ENCODE peak calls at places on chromosomes 11 and 22, in eight cellular contexts. G, A, E, P, L, K, M and U are unnamed samples.

GRCh38 chr11:109739374-109739773 is 317.4 kb downstream of the C11orf87 start:
- DNase-seq in E (no peak), A (no peak), L (no peak), K (no peak), M (no peak), P (no peak), G (no peak), U (no peak)

GRCh38 chr11:102079625-102080024 is 30.6 kb upstream of the YAP1 start:
- DNase-seq in E (no peak), A (no peak), M (no peak), P (no peak), L (no peak), K (no peak), G (no peak), U (no peak)

GRCh38 chr11:75626692-75627536 is 41.9 kb downstream of the MAP6 start:
- DNase-seq in K (no peak), L (no peak), P (no peak), G (no peak), E (peak; percentile 71), A (no peak), M (no peak), U (no peak)

GRCh38 chr11:67033661-67034166 is 10.8 kb downstream of the SYT12 start:
- DNase-seq in M (no peak), K (no peak), L (no peak), E (peak; percentile 99), G (no peak), A (no peak), P (no peak), U (no peak)

GRCh38 chr11:64729851-64730382 is 6.9 kb upstream of the NRXN2 start:
- DNase-seq in P (no peak), M (no peak), K (no peak), G (peak; percentile 78), E (no peak), A (peak; percentile 63), L (no peak), U (no peak)

GRCh38 chr11:82980292-82980691 is 78.8 kb downstream of the DDIAS start:
- DNase-seq in L (peak; percentile 17), G (no peak), P (no peak), A (no peak), E (peak; percentile 84), M (peak; percentile 92), K (no peak), U (no peak)

GRCh38 chr11:121328213-121328966 is 35.8 kb downstream of the SC5D start:
- DNase-seq in P (no peak), E (no peak), A (no peak), L (no peak), M (no peak), K (no peak), G (no peak), U (no peak)

GRCh38 chr11:8813658-8814057 is 97.3 kb upstream of the AKIP1 start:
- DNase-seq in P (peak; percentile 77), E (peak; percentile 89), K (peak; percentile 76), A (peak; percentile 59), G (peak; percentile 84), L (peak; percentile 90), M (peak; percentile 81), U (peak; percentile 48)

GRCh38 chr11:69434341-69434960 is 47.0 kb upstream of the LINC01488 start:
- DNase-seq in L (no peak), K (no peak), A (no peak), G (no peak), P (peak; percentile 15), E (no peak), M (no peak), U (no peak)

GRCh38 chr11:117916956-117917355 is 12.2 kb downstream of the TMPRSS13 start:
- DNase-seq in E (no peak), P (no peak), K (no peak), A (no peak), M (no peak), L (no peak), G (no peak), U (no peak)

GRCh38 chr22:41288245-41288946 is 2.4 kb upstream of the RANGAP1 start:
- DNase-seq in E (peak; percentile 88), M (peak; percentile 80), A (peak; percentile 26), L (peak; percentile 71), K (no peak), P (no peak), G (no peak), U (no peak)

GRCh38 chr22:26445577-26446275 is 16.7 kb downstream of the ASPHD2 start:
- DNase-seq in G (no peak), M (no peak), P (no peak), L (no peak), E (no peak), K (no peak), A (no peak), U (no peak)

GRCh38 chr11:2588809-2589537 is 110.8 kb downstream of the KCNQ1OT1 start:
- DNase-seq in P (no peak), G (peak; percentile 5), K (peak; percentile 9), L (no peak), A (no peak), E (no peak), M (no peak), U (no peak)

GRCh38 chr11:65588199-65589054 is 7.2 kb downstream of the KCNK7 start:
- DNase-seq in G (peak; percentile 84), L (peak; percentile 86), A (peak; percentile 61), K (peak; percentile 62), P (peak; percentile 79), E (peak; percentile 32), M (peak; percentile 54), U (peak; percentile 92)

GRCh38 chr22:50562523-50563409 is at the start of gene SYCE3:
- DNase-seq in P (peak; percentile 99), G (peak; percentile 92), K (peak; percentile 98), L (peak; percentile 73), M (peak; percentile 73), E (peak; percentile 78), A (peak; percentile 99), U (peak; percentile 97)
- TF ChIP-seq POLR2A in P (peak; percentile 86), G (peak; percentile 61), K (peak; percentile 27), L (peak; percentile 35), M (no peak), E (no peak), A (peak; percentile 98), U (peak; percentile 81)

GRCh38 chr22:16957781-16958180 is 50.2 kb downstream of the GAB4 start:
- DNase-seq in A (no peak), G (peak; percentile 4), L (no peak), M (no peak), P (no peak), K (no peak), E (no peak), U (no peak)

GRCh38 chr22:16960220-16960883 is 47.7 kb downstream of the GAB4 start:
- DNase-seq in G (peak; percentile 8), P (no peak), A (no peak), K (no peak), M (no peak), L (no peak), E (no peak), U (no peak)

GRCh38 chr22:16958475-16958874 is 49.5 kb downstream of the GAB4 start:
- DNase-seq in A (no peak), E (no peak), P (no peak), M (no peak), G (peak; percentile 4), L (no peak), K (no peak), U (no peak)

GRCh38 chr22:16960884-16961249 is 47.2 kb downstream of the GAB4 start:
- DNase-seq in K (no peak), G (peak; percentile 5), E (no peak), A (no peak), M (no peak), P (no peak), L (no peak), U (no peak)

GRCh38 chr22:16959345-16959930 is 48.6 kb downstream of the GAB4 start:
- DNase-seq in P (no peak), G (peak; percentile 9), L (no peak), E (no peak), K (no peak), M (no peak), A (no peak), U (no peak)
- H3K9me3 ChIP-seq in P (no peaks in the 10 kb centered on the region), G (no peaks in the 10 kb centered on the region), L (no peaks in the 10 kb centered on the region), E (peaks cover 37% of the 10 kb centered on the region), K (no peaks in the 10 kb centered on the region), M (peaks cover 2% of the 10 kb centered on the region), A (no peaks in the 10 kb centered on the region), U (no peaks in the 10 kb centered on the region)

GRCh38 chr11:73376803-73377629 is 817 bp downstream of the RELT start:
- DNase-seq in E (peak; percentile 72), G (peak; percentile 82), P (peak; percentile 68), L (peak; percentile 82), A (peak; percentile 63), K (peak; percentile 55), M (peak; percentile 59), U (peak; percentile 62)
- TF ChIP-seq POLR2A in E (peak; percentile 70), G (peak; percentile 68), P (no peak), L (peak; percentile 44), A (peak; percentile 18), K (no peak), M (peak; percentile 57), U (peak; percentile 59)

GRCh38 chr11:95268386-95268785 is 37.4 kb upstream of the SESN3 start:
- DNase-seq in E (no peak), A (no peak), M (no peak), G (no peak), K (no peak), L (no peak), P (no peak), U (no peak)

GRCh38 chr11:95264881-95265280 is 33.9 kb upstream of the SESN3 start:
- DNase-seq in E (no peak), L (no peak), M (no peak), P (no peak), A (no peak), G (no peak), K (no peak), U (no peak)

GRCh38 chr11:95269402-95269801 is 38.4 kb upstream of the SESN3 start:
- DNase-seq in E (no peak), M (no peak), G (no peak), L (no peak), K (no peak), P (no peak), A (no peak), U (no peak)

GRCh38 chr11:95266751-95267374 is 35.9 kb upstream of the SESN3 start:
- DNase-seq in A (no peak), K (peak; percentile 18), E (no peak), M (no peak), P (no peak), G (no peak), L (no peak), U (peak; percentile 34)

GRCh38 chr11:95267814-95268213 is 36.8 kb upstream of the SESN3 start:
- DNase-seq in A (no peak), L (no peak), E (no peak), P (no peak), G (no peak), K (no peak), M (no peak), U (no peak)
- H3K9me3 ChIP-seq in A (no peaks in the 10 kb centered on the region), L (no peaks in the 10 kb centered on the region), E (no peaks in the 10 kb centered on the region), P (no peaks in the 10 kb centered on the region), G (no peaks in the 10 kb centered on the region), K (no peaks in the 10 kb centered on the region), M (no peaks in the 10 kb centered on the region), U (no peaks in the 10 kb centered on the region)

GRCh38 chr11:44596541-44597276 is 31.2 kb downstream of the CD82 start:
- DNase-seq in G (no peak), K (no peak), A (no peak), E (no peak), L (no peak), P (no peak), M (no peak), U (peak; percentile 36)
- TF ChIP-seq POLR2A in G (no peak), K (no peak), A (no peak), E (no peak), L (no peak), P (no peak), M (no peak), U (no peak)

GRCh38 chr11:80227915-80228314 is 787.1 kb upstream of the TENM4 start:
- DNase-seq in L (no peak), G (no peak), A (no peak), E (no peak), M (no peak), P (no peak), K (no peak), U (no peak)
- H3K9me3 ChIP-seq in L (peaks cover 3% of the 10 kb centered on the region), G (no peaks in the 10 kb centered on the region), A (no peaks in the 10 kb centered on the region), E (no peaks in the 10 kb centered on the region), M (no peaks in the 10 kb centered on the region), P (peaks cover 11% of the 10 kb centered on the region), K (no peaks in the 10 kb centered on the region), U (no peaks in the 10 kb centered on the region)